ENCODE peak calls at places on chromosome 21, in ten cellular contexts. E is NB4, D is K562, X is HCT116, C is ovary, L is A549, G is adrenal gland, P is uterus, A is spleen, W is stomach. U is an unnamed sample.

GRCh38 chr21:21101911-21102310 is 103.7 kb downstream of the NCAM2 start:
- DNase-seq in X (no peak), W (no peak), P (no peak), C (no peak), E (peak), L (no peak), D (peak), G (peak), A (no peak), U (no peak)

GRCh38 chr21:15826147-15826780 is 96.5 kb downstream of the USP25 start:
- DNase-seq in X (peak), P (no peak), A (no peak), D (peak), C (no peak), W (no peak), E (peak), G (no peak), L (peak), U (peak)

GRCh38 chr21:19565587-19565986 is 1162.0 kb upstream of the TMPRSS15 start:
- DNase-seq in A (no peak), E (no peak), D (no peak), C (no peak), W (no peak), L (no peak), G (no peak), X (no peak), P (no peak), U (no peak)

GRCh38 chr21:33026878-33027400 is 1.2 kb downstream of the OLIG2 start:
- DNase-seq in P (no peak), X (no peak), D (no peak), C (no peak), A (no peak), L (peak), G (no peak), W (no peak), E (no peak), U (no peak)

GRCh38 chr21:25456672-25457071 is 150.6 kb downstream of the MRPL39 start:
- DNase-seq in P (no peak), A (no peak), W (peak), L (no peak), C (no peak), G (no peak), X (no peak), D (no peak), E (no peak), U (no peak)

GRCh38 chr21:17795084-17796036 is 23.8 kb downstream of the C21orf91 start:
- DNase-seq in P (no peak), E (no peak), L (no peak), C (no peak), D (no peak), X (no peak), W (no peak), A (no peak), G (no peak), U (no peak)

GRCh38 chr21:32386195-32386870 is 6.5 kb downstream of the URB1 start:
- DNase-seq in D (no peak), W (peak), A (peak), E (no peak), P (no peak), X (no peak), G (peak), L (peak), C (no peak), U (no peak)

GRCh38 chr21:23480591-23481270 is 2126.6 kb downstream of the MRPL39 start:
- DNase-seq in X (no peak), E (no peak), D (no peak), A (no peak), C (no peak), W (no peak), G (no peak), L (no peak), P (no peak), U (no peak)

GRCh38 chr21:25639167-25639921 is at the start of gene JAM2:
- DNase-seq in P (peak), X (no peak), A (peak), W (no peak), E (no peak), D (peak), G (peak), C (peak), L (peak), U (peak)

GRCh38 chr21:32371913-32372314 is 20.9 kb downstream of the URB1 start:
- DNase-seq in E (peak), P (peak), X (no peak), D (no peak), L (peak), A (peak), G (peak), C (peak), W (peak), U (no peak)

GRCh38 chr21:19197950-19198349 is 794.4 kb upstream of the TMPRSS15 start:
- DNase-seq in D (peak), L (no peak), E (no peak), P (no peak), X (no peak), W (no peak), G (no peak), C (no peak), A (no peak), U (no peak)

GRCh38 chr21:14215971-14216621 is at the start of gene RBM11:
- DNase-seq in C (peak), X (no peak), P (peak), L (peak), G (peak), W (peak), A (peak), E (peak), D (peak), U (peak)

GRCh38 chr21:18959817-18960216 is 556.2 kb upstream of the TMPRSS15 start:
- DNase-seq in G (no peak), E (no peak), D (no peak), L (no peak), X (no peak), W (no peak), P (no peak), C (no peak), A (no peak), U (no peak)

GRCh38 chr21:31873696-31874599 is 1.1 kb downstream of the HUNK start:
- DNase-seq in D (peak), C (peak), P (peak), A (peak), W (peak), L (peak), X (no peak), G (no peak), E (peak), U (peak)

GRCh38 chr21:15686506-15686905 is 43.3 kb upstream of the USP25 start:
- DNase-seq in D (no peak), X (no peak), L (no peak), P (no peak), G (no peak), E (peak), C (no peak), W (no peak), A (no peak), U (no peak)

GRCh38 chr21:40019076-40019475 is 151.8 kb downstream of the PCP4 start:
- DNase-seq in E (no peak), L (no peak), W (no peak), P (no peak), D (no peak), X (no peak), A (no peak), G (no peak), C (no peak), U (no peak)

GRCh38 chr21:46366966-46367365 is 43.0 kb downstream of the PCNT start:
- DNase-seq in C (no peak), E (no peak), L (no peak), W (no peak), A (no peak), X (no peak), D (no peak), P (no peak), G (no peak), U (no peak)

GRCh38 chr21:26115899-26116298 is 54.7 kb downstream of the APP start:
- DNase-seq in L (peak), W (no peak), C (no peak), G (no peak), E (no peak), D (no peak), A (no peak), X (no peak), P (no peak), U (no peak)

GRCh38 chr21:14889080-14889805 is 175.6 kb downstream of the NRIP1 start:
- DNase-seq in W (no peak), X (no peak), D (no peak), L (no peak), A (no peak), E (no peak), G (no peak), C (no peak), P (no peak), U (peak)

GRCh38 chr21:32351428-32351827 is 41.4 kb downstream of the URB1 start:
- DNase-seq in W (no peak), E (no peak), X (no peak), C (no peak), L (no peak), P (no peak), A (no peak), G (no peak), D (no peak), U (no peak)

GRCh38 chr21:29499734-29500343 is 201.1 kb downstream of the BACH1 start:
- DNase-seq in D (peak), C (no peak), P (no peak), L (peak), A (no peak), X (peak), W (no peak), G (no peak), E (peak), U (no peak)

GRCh38 chr21:17577701-17578100 is 35.0 kb downstream of the BTG3 start:
- DNase-seq in P (no peak), D (no peak), E (no peak), X (no peak), L (no peak), C (no peak), W (no peak), G (no peak), A (no peak), U (no peak)

GRCh38 chr21:39885119-39885848 is 18.0 kb downstream of the PCP4 start:
- DNase-seq in X (no peak), W (no peak), L (no peak), G (peak), P (peak), C (no peak), D (no peak), E (peak), A (no peak), U (peak)

GRCh38 chr21:26117324-26117971 is 53.1 kb downstream of the APP start:
- DNase-seq in D (no peak), X (no peak), G (no peak), E (no peak), A (no peak), L (no peak), C (no peak), W (no peak), P (no peak), U (no peak)

GRCh38 chr21:41143596-41144325 is 24.2 kb upstream of the BACE2 start:
- DNase-seq in E (no peak), L (no peak), W (no peak), P (no peak), G (no peak), A (no peak), X (no peak), D (no peak), C (no peak), U (no peak)

GRCh38 chr21:32096411-32096810 is 182.4 kb downstream of the MIS18A start:
- DNase-seq in E (peak), D (peak), X (peak), W (no peak), G (peak), P (no peak), L (peak), C (no peak), A (no peak), U (no peak)

DNA sequence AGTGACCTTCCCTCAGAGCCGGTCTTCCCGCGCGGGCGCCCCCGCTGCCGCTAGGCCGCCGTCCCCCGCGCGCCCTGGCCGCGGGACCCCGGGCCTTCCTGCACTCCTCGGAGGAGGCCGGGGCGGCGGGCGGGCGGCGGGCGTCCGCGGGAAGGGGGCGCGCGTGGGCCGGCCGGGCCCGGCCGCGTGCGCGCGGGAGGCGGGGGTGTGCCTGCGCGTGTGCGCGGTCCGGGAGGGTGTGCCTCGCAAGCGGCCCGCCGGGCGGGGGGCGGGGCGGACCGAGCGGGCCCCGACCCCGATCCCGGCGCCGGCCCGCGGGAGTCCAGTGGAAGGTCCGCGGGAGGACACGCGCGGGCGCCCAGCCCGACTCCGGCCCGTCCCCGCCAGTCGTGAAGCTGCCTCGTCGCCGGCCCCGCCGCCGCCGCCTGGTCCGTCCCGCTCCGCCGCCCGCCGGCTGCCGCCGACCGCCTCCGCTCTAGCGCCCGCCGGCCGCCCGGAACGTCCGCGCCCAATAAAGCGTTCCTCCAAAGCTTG is 438 bp downstream of the MRPS6 start:
- DNase-seq in A (peak), L (no peak), P (no peak), X (no peak), C (peak), G (peak), D (peak), W (peak), E (peak), U (peak)
- TF ChIP-seq POLR2A in A (no peak), L (no peak), P (no peak), X (no peak), C (no peak), G (no peak), D (no peak), W (no peak), E (no peak), U (no peak)

GRCh38 chr21:27827972-27828371 is 861.1 kb upstream of the ADAMTS5 start:
- DNase-seq in X (no peak), C (no peak), G (no peak), E (no peak), L (no peak), D (no peak), P (no peak), A (no peak), W (no peak), U (no peak)
- TF ChIP-seq POLR2A in X (no peak), C (no peak), G (no peak), E (no peak), L (no peak), D (no peak), P (no peak), A (no peak), W (no peak), U (no peak)

GRCh38 chr21:42376338-42376982 is 10.1 kb upstream of the TFF1 start:
- DNase-seq in L (no peak), A (peak), E (peak), D (peak), C (no peak), G (no peak), P (no peak), X (no peak), W (peak), U (peak)
- TF ChIP-seq POLR2A in L (no peak), A (no peak), E (no peak), D (no peak), C (no peak), G (no peak), P (no peak), X (no peak), W (no peak), U (peak)

DNA sequence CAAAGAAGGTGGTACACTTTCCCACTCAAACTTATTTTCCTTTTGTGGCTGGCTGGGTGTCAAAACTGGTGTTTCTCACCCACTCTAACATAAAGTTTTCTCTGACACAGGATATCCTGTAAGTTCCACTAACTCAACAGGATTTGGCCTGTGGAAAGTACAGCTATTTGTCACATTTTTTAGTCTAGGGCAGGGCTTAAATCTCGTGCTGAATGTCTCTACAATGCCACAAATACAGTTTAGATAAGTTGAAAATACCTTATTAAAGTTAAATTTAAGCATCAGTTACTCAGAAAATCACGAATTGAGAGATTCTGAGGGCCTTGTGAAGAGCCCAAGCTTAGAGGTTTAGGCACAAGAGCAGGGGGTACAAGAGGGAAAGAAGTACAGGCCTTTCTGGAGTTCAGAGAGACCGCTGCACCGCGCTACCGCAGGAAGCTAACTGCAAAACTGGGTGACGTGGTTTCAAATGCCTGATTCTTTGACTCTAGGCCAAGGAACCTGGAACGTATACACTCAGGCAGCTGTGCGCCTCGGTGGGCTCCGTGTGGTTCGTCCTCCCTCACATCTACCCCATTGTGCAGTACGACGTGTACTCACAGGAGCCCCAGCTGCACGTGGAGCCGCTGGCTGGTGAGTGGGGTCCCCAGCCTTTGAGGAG is 23.4 kb upstream of the PWP2 start:
- DNase-seq in E (no peak), D (no peak), C (no peak), G (no peak), X (no peak), W (peak), A (peak), P (no peak), L (no peak), U (no peak)
- TF ChIP-seq POLR2A in E (no peak), D (no peak), C (no peak), G (no peak), X (no peak), W (no peak), A (no peak), P (no peak), L (no peak), U (no peak)

DNA sequence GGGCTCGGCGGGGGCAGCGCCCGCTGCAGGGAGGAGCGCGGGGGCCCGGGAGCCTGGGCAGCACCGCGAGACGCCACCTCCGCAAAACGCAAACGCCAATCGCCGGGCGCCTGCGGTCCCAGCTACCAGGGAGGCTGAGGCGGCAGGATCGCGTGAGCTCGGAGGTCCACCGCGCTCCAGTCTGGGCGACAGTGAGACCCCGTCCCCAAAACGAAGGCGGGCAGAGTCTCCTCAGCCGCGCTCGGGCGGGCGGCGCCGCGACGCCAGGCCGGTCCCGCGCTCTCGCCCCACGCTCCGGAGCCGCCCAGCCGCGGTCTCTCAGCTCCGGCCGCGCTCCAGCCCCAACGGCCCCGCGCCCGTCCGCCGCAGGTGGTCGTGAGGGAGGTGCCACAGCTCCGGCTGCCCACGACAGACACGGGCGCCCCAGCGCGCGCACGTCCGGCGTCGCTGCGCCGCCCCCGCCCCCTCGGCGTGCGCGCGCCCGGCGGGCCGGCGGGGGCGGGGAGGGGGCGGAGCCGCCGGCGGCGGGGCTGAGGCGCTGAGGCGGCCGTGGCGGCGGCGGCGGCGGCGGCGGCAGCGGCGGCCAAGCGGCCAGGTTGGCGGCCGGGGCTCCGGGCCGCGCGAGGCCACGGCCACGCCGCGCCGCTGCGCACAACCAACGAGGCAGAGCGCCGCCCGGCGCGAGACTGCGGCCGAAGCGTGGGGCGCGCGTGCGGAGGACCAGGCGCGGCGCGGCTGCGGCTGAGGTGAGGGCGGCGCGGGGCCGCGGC is at the start of gene ADARB1:
- DNase-seq in A (peak), E (peak), D (peak), P (peak), G (peak), L (peak), C (peak), W (peak), X (no peak), U (peak)
- TF ChIP-seq POLR2A in A (no peak), E (peak), D (peak), P (peak), G (peak), L (peak), C (peak), W (no peak), X (peak), U (no peak)

GRCh38 chr21:28419110-28419509 is 573.6 kb downstream of the LTN1 start:
- DNase-seq in L (no peak), X (no peak), A (no peak), P (no peak), W (no peak), G (no peak), E (no peak), D (no peak), C (no peak), U (no peak)
- TF ChIP-seq POLR2A in L (no peak), X (no peak), A (no peak), P (no peak), W (no peak), G (no peak), E (no peak), D (no peak), C (no peak), U (no peak)

DNA sequence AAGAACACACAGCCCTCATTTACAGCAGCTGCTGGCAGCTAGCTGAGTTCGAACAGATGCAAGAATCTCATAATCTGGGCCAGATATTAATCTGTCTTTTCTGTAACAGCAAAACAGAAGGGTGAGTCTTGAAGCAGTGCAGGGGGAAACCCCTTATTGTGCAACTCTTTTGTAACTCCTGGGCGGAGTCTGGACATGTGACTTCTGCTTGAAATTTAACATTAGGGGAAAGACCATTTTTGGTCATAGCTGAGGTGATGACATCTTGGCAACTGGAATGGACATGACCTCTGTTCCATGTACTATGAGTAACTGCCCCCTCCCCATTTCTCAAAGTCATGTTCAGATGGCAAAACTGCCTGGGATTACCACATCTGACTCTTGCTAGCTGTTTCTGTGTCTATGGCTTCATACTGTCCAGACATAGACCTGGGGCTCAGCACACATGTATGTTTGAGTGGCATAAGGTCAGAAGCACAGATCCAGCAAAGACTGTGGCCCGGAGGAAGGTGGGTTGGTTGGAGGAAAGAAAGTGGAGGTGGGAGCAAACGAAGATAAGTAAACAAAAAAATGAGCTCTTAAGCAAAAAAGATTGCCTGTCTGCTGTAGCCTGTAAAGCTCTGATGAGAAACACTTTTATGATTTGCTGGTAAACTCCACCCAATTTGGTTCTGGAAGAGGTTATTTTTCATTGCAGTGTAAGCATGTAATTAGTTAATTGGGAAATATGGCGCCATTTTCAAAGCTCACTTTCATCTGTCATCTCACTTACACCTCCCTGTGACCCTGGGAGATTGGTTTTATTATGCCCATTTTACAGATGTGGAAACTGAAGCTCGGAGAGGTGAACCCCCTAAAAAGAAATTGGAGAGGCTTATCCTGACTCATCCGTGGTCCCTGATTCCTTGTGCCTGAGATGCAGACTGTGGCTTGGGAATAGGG is 26.1 kb downstream of the ETS2 start:
- DNase-seq in L (peak), G (peak), D (peak), E (peak), W (peak), A (no peak), C (no peak), P (peak), X (peak), U (peak)
- TF ChIP-seq POLR2A in L (no peak), G (no peak), D (no peak), E (no peak), W (no peak), A (no peak), C (no peak), P (no peak), X (no peak), U (no peak)

GRCh38 chr21:45073301-45074047 is 906 bp upstream of the ADARB1 start:
- DNase-seq in C (peak), D (peak), X (no peak), A (peak), L (peak), W (peak), E (peak), G (peak), P (no peak), U (peak)
- TF ChIP-seq POLR2A in C (no peak), D (peak), X (peak), A (no peak), L (no peak), W (no peak), E (no peak), G (no peak), P (no peak), U (no peak)

GRCh38 chr21:37366488-37367300 is at the start of gene DYRK1A:
- DNase-seq in D (peak), G (peak), E (peak), A (peak), L (peak), C (peak), P (peak), X (peak), W (peak), U (peak)
- TF ChIP-seq POLR2A in D (peak), G (peak), E (peak), A (peak), L (peak), C (peak), P (peak), X (peak), W (peak), U (peak)

GRCh38 chr21:36150192-36150711 is 6.4 kb upstream of the DOP1B start:
- DNase-seq in P (peak), C (no peak), W (no peak), L (no peak), A (no peak), G (no peak), E (peak), D (peak), X (no peak), U (no peak)
- TF ChIP-seq POLR2A in P (no peak), C (no peak), W (no peak), L (no peak), A (no peak), G (no peak), E (peak), D (no peak), X (no peak), U (peak)